ENCODE peak calls at places on chromosomes 11 and 22, in nine cellular contexts. W is AG09309; B is DND-41; C is CD8-positive, alpha-beta T cell; D is lung; U is ovary; S is mammary epithelial cell; Q is brain microvascular endothelial cell; N is body of pancreas. F is an unnamed sample.
A peak's percentile ranks its signal among the peaks of the same experiment; 100 is the strongest.

GRCh38 chr11:10413268-10413667 is 41.8 kb upstream of the AMPD3 start:
- DNase-seq in W (no peak), B (peak; percentile 43), C (peak; percentile 20), D (no peak), U (no peak), S (peak; percentile 27), Q (peak; percentile 36), N (no peak), F (no peak)

GRCh38 chr22:39773976-39774539 is 119.5 kb downstream of the ENTHD1 start:
- DNase-seq in W (no peak), B (peak; percentile 71), C (no peak), D (no peak), U (no peak), S (no peak), Q (no peak), N (no peak), F (no peak)

GRCh38 chr11:34682822-34683221 is 61.9 kb downstream of the EHF start:
- DNase-seq in W (peak; percentile 0), B (no peak), C (no peak), D (no peak), U (no peak), S (peak; percentile 52), Q (no peak), N (no peak), F (peak; percentile 13)

GRCh38 chr22:43829904-43830851 is 18.1 kb upstream of the EFCAB6 start:
- DNase-seq in W (no peak), B (no peak), C (no peak), D (peak; percentile 43), U (no peak), S (no peak), Q (no peak), N (peak; percentile 32), F (peak; percentile 45)

GRCh38 chr11:69220581-69221051 is 64.9 kb downstream of the SMIM38 start:
- DNase-seq in W (no peak), B (no peak), C (no peak), D (no peak), U (no peak), S (no peak), Q (no peak), N (peak; percentile 56), F (no peak)

GRCh38 chr11:130979386-130979972 is 63.2 kb upstream of the SNX19 start:
- DNase-seq in W (peak; percentile 17), B (no peak), C (no peak), D (no peak), U (no peak), S (peak; percentile 36), Q (peak; percentile 18), N (no peak), F (peak; percentile 61)

GRCh38 chr11:62647609-62648005 is 1.2 kb upstream of the GANAB start:
- DNase-seq in W (no peak), B (no peak), C (no peak), D (no peak), U (no peak), S (no peak), Q (no peak), N (no peak), F (no peak)

GRCh38 chr11:108853864-108854263 is 189.0 kb downstream of the DDX10 start:
- DNase-seq in W (no peak), B (no peak), C (peak; percentile 9), D (no peak), U (no peak), S (no peak), Q (peak; percentile 12), N (no peak), F (no peak)

GRCh38 chr11:47448566-47449427 is at the start of gene RAPSN:
- DNase-seq in W (no peak), B (no peak), C (no peak), D (no peak), U (no peak), S (no peak), Q (no peak), N (peak; percentile 51), F (no peak)

GRCh38 chr11:64844330-64845124 is at the start of gene CDC42BPG:
- DNase-seq in W (no peak), B (peak; percentile 68), C (peak; percentile 59), D (peak; percentile 78), U (peak; percentile 76), S (peak; percentile 87), Q (peak; percentile 37), N (peak; percentile 94), F (peak; percentile 61)

GRCh38 chr11:76169473-76169881 is 36.8 kb downstream of the WNT11 start:
- DNase-seq in W (no peak), B (no peak), C (no peak), D (no peak), U (no peak), S (no peak), Q (no peak), N (no peak), F (no peak)

GRCh38 chr11:1931791-1932480 is 12.4 kb downstream of the TNNT3 start:
- DNase-seq in W (no peak), B (no peak), C (no peak), D (no peak), U (no peak), S (no peak), Q (no peak), N (peak; percentile 10), F (no peak)

GRCh38 chr11:44192015-44192380 is 96.5 kb downstream of the EXT2 start:
- DNase-seq in W (no peak), B (no peak), C (no peak), D (no peak), U (no peak), S (peak; percentile 20), Q (no peak), N (no peak), F (no peak)

GRCh38 chr11:65915821-65916251 is 3.0 kb downstream of the C11orf68 start:
- DNase-seq in W (peak; percentile 90), B (no peak), C (no peak), D (peak; percentile 80), U (peak; percentile 85), S (peak; percentile 94), Q (peak; percentile 96), N (peak; percentile 72), F (peak; percentile 96)
- TF ChIP-seq CTCF in W (no peak), B (no peak), C (no peak), D (no peak), U (no peak), S (no peak), Q (no peak), N (no peak), F (no peak)

GRCh38 chr22:42340695-42341383 is 70.4 kb upstream of the TCF20 start:
- DNase-seq in W (no peak), B (no peak), C (no peak), D (no peak), U (no peak), S (no peak), Q (no peak), N (no peak), F (no peak)
- H3K4me3 ChIP-seq in W (no peak overlapping the region), B (no peak overlapping the region), C (no peak overlapping the region), D (no peak overlapping the region), U (no peak overlapping the region), S (no peak overlapping the region), Q (no peak overlapping the region), N (no peak overlapping the region), F (no peak overlapping the region)

GRCh38 chr11:133215529-133216230 is 316.6 kb downstream of the OPCML start:
- DNase-seq in W (no peak), B (no peak), C (no peak), D (no peak), U (no peak), S (no peak), Q (no peak), N (no peak), F (no peak)

GRCh38 chr11:133214646-133215045 is 317.7 kb downstream of the OPCML start:
- DNase-seq in W (no peak), B (no peak), C (no peak), D (no peak), U (no peak), S (no peak), Q (no peak), N (no peak), F (no peak)

GRCh38 chr11:133219543-133219942 is 312.8 kb downstream of the OPCML start:
- DNase-seq in W (no peak), B (no peak), C (no peak), D (no peak), U (no peak), S (no peak), Q (no peak), N (no peak), F (no peak)
- TF ChIP-seq CTCF in W (no peak), B (peak; percentile 34), C (no peak), D (no peak), U (no peak), S (no peak), Q (no peak), N (no peak), F (no peak)

DNA sequence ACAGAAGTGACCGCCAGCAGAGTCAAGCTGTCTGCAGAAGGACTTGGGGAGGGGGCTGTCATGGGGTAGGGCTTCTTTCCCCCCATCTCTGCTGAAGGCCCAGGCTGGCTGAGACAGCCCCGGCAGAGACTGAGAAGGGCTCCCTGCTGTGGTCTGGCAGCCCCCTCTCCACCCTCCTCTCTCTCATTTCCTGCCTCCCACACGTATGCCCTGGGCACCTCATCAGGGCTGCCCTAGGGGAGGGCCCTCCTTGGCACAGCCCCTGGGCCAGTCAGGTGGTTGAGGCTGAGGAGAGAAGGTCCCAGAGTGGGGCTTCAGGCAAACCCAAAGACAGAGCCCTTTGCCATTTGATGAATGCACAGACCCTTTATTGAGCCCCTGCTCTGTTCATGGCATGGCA is 3.6 kb downstream of the RASD2 start:
- DNase-seq in W (no peak), B (peak; percentile 34), C (no peak), D (no peak), U (no peak), S (no peak), Q (no peak), N (no peak), F (no peak)
- H3K4me3 ChIP-seq in W (no peak overlapping the region), B (no peak overlapping the region), C (no peak overlapping the region), D (no peak overlapping the region), U (no peak overlapping the region), S (no peak overlapping the region), Q (no peak overlapping the region), N (no peak overlapping the region), F (no peak overlapping the region)

DNA sequence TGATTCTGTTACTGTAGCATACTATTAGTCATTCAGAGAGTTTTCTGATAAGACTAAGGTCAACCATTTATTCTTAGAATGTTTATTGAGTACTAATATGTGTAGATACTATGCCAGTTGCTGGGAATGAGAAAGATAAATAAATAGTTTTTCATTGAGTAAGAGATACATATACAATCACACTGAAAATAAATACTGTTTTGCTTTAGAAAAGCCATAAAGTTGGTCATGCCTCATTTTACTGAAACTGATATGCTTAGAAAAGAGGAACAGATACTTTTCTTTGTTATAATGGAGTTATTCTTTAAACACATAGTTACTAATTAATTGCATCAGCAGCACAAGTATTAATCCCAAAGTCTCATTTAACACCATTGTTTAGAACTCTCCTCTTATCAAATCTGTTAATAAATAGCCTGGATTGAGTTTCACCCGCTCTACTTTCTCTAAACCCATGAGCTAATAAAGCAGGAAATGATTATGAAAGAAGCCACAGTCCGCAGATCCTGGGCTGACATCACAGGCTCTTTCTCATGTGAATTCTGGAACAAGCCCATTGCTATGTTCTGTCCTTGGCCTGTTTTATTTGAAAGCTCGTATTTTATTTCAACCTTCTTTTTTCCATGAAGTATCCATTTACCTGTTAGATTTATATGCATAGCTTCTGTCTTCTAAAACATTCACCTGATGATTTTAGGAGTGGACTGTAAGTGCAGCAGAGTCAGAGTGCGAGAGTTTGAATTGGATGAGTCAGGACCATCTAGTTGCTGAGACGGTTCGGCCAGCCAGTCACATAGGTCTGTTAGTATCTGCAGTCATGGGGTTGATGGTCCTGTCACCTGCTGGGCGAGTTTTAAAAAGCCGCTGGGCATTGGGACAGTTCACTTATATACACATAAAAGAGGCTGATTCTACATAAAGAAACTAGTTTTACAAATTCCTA is 35.5 kb downstream of the PIWIL4 start:
- DNase-seq in W (no peak), B (no peak), C (no peak), D (no peak), U (no peak), S (peak; percentile 68), Q (peak; percentile 89), N (peak; percentile 73), F (peak; percentile 81)
- TF ChIP-seq CTCF in W (no peak), B (no peak), C (no peak), D (peak; percentile 41), U (no peak), S (peak; percentile 53), Q (no peak), N (peak; percentile 56), F (peak; percentile 48)